ENCODE peak calls at places on chromosomes 7 and 10, in four cellular contexts. G is stomach, L is chondrocyte, K is HFFc6. Z is an unnamed sample.

GRCh38 chr10:132487241-132488135 is 50.1 kb upstream of the INPP5A start:
- DNase-seq in G (no peak), L (peak), K (no peak), Z (no peak)

GRCh38 chr10:48813825-48814224 is 125.8 kb downstream of the LRRC18 start:
- DNase-seq in G (no peak), L (no peak), K (no peak), Z (no peak)

GRCh38 chr10:26437637-26438461 is at the start of gene APBB1IP:
- DNase-seq in G (peak), L (no peak), K (peak), Z (peak)

GRCh38 chr7:69358163-69358821 is 240.0 kb upstream of the AUTS2 start:
- DNase-seq in G (no peak), L (no peak), K (no peak), Z (no peak)

GRCh38 chr7:17497136-17497535 is 198.7 kb downstream of the AHR start:
- DNase-seq in G (no peak), L (no peak), K (no peak), Z (no peak)

GRCh38 chr7:54995631-54996340 is 23.0 kb upstream of the EGFR start:
- DNase-seq in G (no peak), L (no peak), K (peak), Z (peak)

GRCh38 chr10:71236286-71236685 is 23.9 kb downstream of the UNC5B start:
- DNase-seq in G (no peak), L (no peak), K (no peak), Z (no peak)

GRCh38 chr7:106901870-106902441 is 36.9 kb downstream of the PIK3CG start:
- DNase-seq in G (no peak), L (no peak), K (no peak), Z (no peak)

GRCh38 chr10:29621161-29621560 is 13.6 kb downstream of the SVIL start:
- DNase-seq in G (no peak), L (no peak), K (no peak), Z (no peak)

GRCh38 chr10:34666008-34666700 is 148.9 kb downstream of the PARD3 start:
- DNase-seq in G (peak), L (no peak), K (peak), Z (peak)

GRCh38 chr10:103197177-103197576 is 4.1 kb upstream of the NT5C2 start:
- DNase-seq in G (peak), L (no peak), K (peak), Z (peak)

GRCh38 chr7:92131764-92132330 is 2.4 kb downstream of the CYP51A1 start:
- DNase-seq in G (no peak), L (no peak), K (no peak), Z (no peak)

GRCh38 chr10:52883996-52884871 is 111.7 kb upstream of the MBL2 start:
- DNase-seq in G (peak), L (no peak), K (peak), Z (peak)

GRCh38 chr7:91126762-91127161 is 137.5 kb upstream of the FZD1 start:
- DNase-seq in G (no peak), L (no peak), K (no peak), Z (no peak)

GRCh38 chr10:124294811-124295770 is 123.6 kb downstream of the OAT start:
- DNase-seq in G (no peak), L (peak), K (no peak), Z (no peak)

GRCh38 chr10:60271319-60272040 is 118.2 kb downstream of the ANK3 start:
- DNase-seq in G (no peak), L (no peak), K (no peak), Z (no peak)

GRCh38 chr7:92835851-92836488 is 403 bp downstream of the CDK6 start:
- DNase-seq in G (peak), L (peak), K (peak), Z (peak)

GRCh38 chr10:77430530-77430929 is 207.1 kb downstream of the KCNMA1 start:
- DNase-seq in G (no peak), L (no peak), K (no peak), Z (no peak)
- TF ChIP-seq CTCF in G (no peak), L (no peak), K (no peak), Z (no peak)

GRCh38 chr10:47048533-47048905 is 137.3 kb downstream of the PTPN20 start:
- DNase-seq in G (peak), L (peak), K (no peak), Z (no peak)
- TF ChIP-seq CTCF in G (no peak), L (no peak), K (no peak), Z (no peak)

GRCh38 chr7:37853468-37853867 is 5.1 kb downstream of the NME8 start:
- DNase-seq in G (no peak), L (no peak), K (no peak), Z (no peak)
- TF ChIP-seq CTCF in G (no peak), L (peak), K (peak), Z (no peak)

DNA sequence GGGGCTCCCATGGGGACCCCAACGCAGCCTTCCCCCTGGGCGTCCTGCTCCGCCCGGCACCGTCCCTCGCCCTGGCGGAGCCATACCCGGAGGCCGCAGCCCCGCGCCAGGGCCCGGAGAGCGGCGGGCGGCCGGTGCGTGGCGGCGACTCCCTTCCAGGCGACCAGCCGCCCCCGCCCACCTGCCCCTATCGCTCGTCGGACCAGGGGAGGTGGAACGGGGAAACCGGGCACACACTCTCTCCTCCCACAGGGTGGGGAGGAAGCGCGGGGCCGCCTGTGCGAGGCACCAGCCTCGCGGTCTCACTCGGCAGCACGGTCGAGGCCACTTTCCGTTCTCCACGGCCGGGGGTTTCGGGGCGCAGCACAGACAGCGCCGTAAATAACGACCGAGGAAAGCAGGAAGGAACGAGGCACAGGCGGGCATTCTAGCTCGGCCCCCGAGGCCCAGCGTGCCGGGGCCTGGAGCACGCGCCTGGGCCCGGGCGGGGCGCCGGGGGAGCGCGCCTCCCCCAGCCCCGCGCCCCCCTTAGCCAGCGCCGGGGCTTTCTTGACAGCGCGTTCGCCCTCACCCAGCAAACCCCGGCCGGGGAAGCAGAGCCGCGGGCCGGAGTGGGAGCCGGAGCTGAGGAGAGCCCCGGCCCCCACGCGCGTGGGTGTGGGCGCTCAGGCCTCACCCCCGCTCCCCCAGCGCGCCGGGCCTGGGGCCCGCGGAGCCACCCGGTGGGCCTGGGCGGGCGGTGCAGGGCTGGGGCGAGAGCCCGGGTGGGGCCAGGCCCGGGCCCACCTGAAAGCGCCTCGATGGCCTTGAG is 936 bp downstream of the IGF2BP3 start:
- DNase-seq in G (no peak), L (no peak), K (no peak), Z (no peak)
- TF ChIP-seq CTCF in G (no peak), L (peak), K (peak), Z (no peak)

DNA sequence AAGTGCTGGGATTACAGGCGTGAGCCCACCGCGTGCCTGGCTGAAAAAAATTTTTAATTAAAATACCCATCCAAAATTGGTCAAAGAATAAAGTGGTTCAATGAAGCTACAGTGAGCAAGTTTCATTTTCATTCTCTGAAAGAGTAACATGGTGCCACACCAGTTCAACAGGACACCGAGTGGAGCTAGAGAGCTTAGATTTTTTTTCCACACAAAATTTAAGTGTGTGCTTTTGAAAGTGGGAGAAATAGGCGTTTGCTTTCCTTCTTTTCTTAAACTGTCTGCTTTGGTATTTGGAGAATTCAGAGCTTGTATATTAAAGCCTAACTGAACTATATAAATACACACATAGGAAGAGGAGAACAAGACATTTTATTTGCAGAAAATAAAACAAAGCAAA is 43.4 kb downstream of the BPGM start:
- DNase-seq in G (no peak), L (no peak), K (peak), Z (no peak)
- TF ChIP-seq CTCF in G (peak), L (peak), K (peak), Z (no peak)

GRCh38 chr7:35714862-35715261 is 19.9 kb upstream of the HERPUD2 start:
- DNase-seq in G (no peak), L (no peak), K (no peak), Z (no peak)

GRCh38 chr7:35714407-35714806 is 19.5 kb upstream of the HERPUD2 start:
- DNase-seq in G (no peak), L (no peak), K (no peak), Z (no peak)

GRCh38 chr7:35716038-35716803 is 21.3 kb upstream of the HERPUD2 start:
- DNase-seq in G (peak), L (no peak), K (no peak), Z (no peak)

GRCh38 chr7:35717013-35717412 is 22.1 kb upstream of the HERPUD2 start:
- DNase-seq in G (no peak), L (no peak), K (no peak), Z (no peak)

DNA sequence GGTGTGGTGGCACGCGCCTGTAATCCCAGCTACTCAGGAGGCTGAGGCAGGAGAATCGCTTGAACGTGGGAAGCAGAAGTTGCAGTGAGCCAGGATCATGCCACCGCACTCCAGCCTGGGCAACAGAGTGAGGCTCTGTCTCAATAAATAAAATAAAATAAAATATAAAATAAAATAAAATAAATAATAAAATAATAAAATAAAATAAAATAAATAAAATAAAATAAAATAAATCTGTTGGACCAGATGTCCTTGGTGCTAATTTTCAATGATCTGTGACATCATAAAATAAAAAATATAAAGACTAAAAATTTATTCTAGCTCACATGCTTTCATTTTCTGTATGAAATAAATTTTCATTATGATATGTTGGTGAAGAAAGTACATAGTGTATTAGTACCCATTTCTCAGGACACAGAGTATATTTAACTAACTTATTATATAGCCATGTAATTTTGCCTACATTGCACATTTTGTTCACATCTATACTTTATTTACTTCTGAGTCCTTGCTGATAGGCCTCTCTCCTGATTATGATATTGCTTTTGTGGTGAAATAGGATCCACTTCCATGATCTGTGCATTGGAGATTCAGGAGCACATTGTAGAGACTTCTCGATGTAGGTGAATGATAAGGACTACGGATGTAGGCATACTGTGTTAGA is 17.8 kb upstream of the HERPUD2 start:
- DNase-seq in G (no peak), L (no peak), K (no peak), Z (no peak)
- TF ChIP-seq CTCF in G (no peak), L (no peak), K (no peak), Z (no peak)

DNA sequence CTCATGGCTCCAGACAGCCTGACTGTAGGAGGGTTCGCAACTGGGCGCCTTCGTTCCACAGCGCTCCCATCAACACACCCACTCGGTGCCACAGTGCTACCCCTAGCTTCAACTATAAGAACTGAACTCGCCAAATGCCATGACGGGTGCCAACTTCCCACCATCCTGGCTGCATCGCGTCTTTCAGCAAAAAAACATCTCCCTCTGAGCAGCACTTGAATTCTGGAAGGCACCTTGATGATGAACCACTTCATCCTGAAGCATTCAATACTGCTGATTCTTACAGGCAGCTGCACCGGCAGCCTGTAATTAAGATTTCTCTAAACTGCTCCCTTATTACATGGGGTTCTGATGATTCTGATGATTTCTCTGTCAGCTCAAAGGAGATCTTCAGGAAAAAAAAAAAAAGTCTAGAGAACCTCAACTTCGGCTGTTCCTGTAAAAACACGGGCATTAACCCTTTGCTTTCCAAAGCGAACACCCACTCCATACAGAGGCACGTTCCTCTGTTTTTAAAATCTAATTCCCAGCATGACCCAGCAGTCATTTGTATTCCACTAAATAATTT is 1.2 kb downstream of the CYTH3 start:
- DNase-seq in G (peak), L (no peak), K (peak), Z (peak)
- TF ChIP-seq CTCF in G (peak), L (peak), K (peak), Z (peak)

DNA sequence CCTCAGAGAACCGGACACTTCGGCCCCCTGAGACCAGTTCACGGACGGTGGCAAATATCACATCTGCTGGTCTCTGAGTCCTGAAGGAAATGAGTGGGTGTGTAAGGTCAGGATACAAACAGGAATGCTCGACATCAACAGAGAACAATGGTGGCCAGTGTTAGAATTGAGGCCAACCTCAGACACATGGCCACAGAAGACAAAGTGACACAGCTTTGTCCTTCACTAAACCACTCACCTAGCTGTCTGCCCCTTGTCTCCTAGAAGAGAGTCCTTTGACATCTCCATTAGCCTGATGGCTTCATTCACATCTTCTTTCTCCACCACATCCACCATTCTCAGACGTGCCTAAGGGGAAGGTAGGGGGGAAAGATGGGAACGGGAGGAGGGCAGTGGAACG is 4.3 kb downstream of the COPS6 start:
- DNase-seq in G (no peak), L (no peak), K (no peak), Z (no peak)
- TF ChIP-seq CTCF in G (no peak), L (no peak), K (no peak), Z (no peak)

Z was measured in colonic mucosa.